ENCODE peak calls at places on chromosomes 6 and 20, in five cellular contexts. P is sciatic nerve; R is stimulated activated CD4-positive, alpha-beta T cell treated with anti-CD3 and anti-CD28 coated beads, Interleukin-15, amount 100 ng/mL, for 24 hours; Z is Right ventricle myocardium inferior; T is SK-N-SH. F is an unnamed sample.

GRCh38 chr6:157019115-157019628 is 242.0 kb downstream of the ARID1B start:
- DNase-seq in P (no peak), R (no peak), Z (no peak), T (peak; percentile 30), F (no peak)

GRCh38 chr20:46023999-46024398 is 5.0 kb upstream of the SLC12A5 start:
- DNase-seq in P (no peak), R (no peak), Z (no peak), T (no peak), F (no peak)

GRCh38 chr20:33893314-33893713 is 82.2 kb downstream of the CHMP4B start:
- DNase-seq in P (no peak), R (no peak), Z (no peak), T (no peak), F (no peak)

GRCh38 chr6:32689531-32690505 is 23.4 kb upstream of the HLA-DQB1 start:
- DNase-seq in P (no peak), R (no peak), Z (no peak), T (no peak), F (no peak)

GRCh38 chr6:43115365-43115764 is 39.3 kb downstream of the PTK7 start:
- DNase-seq in P (no peak), R (no peak), Z (no peak), T (no peak), F (no peak)

GRCh38 chr6:30490031-30490876 is 945 bp downstream of the HLA-E start:
- DNase-seq in P (peak; percentile 88), R (peak; percentile 88), Z (peak; percentile 91), T (peak; percentile 71), F (peak; percentile 40)

GRCh38 chr20:24693466-24694156 is 224.2 kb downstream of the SYNDIG1 start:
- DNase-seq in P (peak; percentile 33), R (no peak), Z (no peak), T (peak; percentile 8), F (no peak)

GRCh38 chr20:15834857-15835256 is 738.4 kb downstream of the KIF16B start:
- DNase-seq in P (no peak), R (no peak), Z (no peak), T (no peak), F (peak; percentile 67)

F was measured in PC-9.